ENCODE peak calls at places on chromosomes 6 and 20, in six cellular contexts. One of them, this sample, is unnamed.

GRCh38 chr20:31829731-31830130 is 10.6 kb downstream of the MYLK2 start:
- DNase-seq in SJCRH30: no peak
- DNase-seq in mesendoderm: no peak
- DNase-seq in astrocyte: no peak
- DNase-seq in left ventricle myocardium inferior: no peak
- DNase-seq in upper lobe of right lung: no peak
- DNase-seq in this sample: no peak

GRCh38 chr20:2693286-2693995 is 861 bp downstream of the EBF4 start:
- DNase-seq in astrocyte: no peak
- DNase-seq in left ventricle myocardium inferior: peak; percentile 44
- DNase-seq in upper lobe of right lung: peak; percentile 73
- DNase-seq in SJCRH30: peak; percentile 42
- DNase-seq in mesendoderm: peak; percentile 40
- DNase-seq in this sample: no peak

GRCh38 chr6:105382918-105383317 is 20.0 kb downstream of the PREP start:
- DNase-seq in mesendoderm: no peak
- DNase-seq in SJCRH30: no peak
- DNase-seq in astrocyte: no peak
- DNase-seq in left ventricle myocardium inferior: no peak
- DNase-seq in upper lobe of right lung: no peak
- DNase-seq in this sample: no peak

GRCh38 chr20:10350188-10350842 is 83.7 kb downstream of the MKKS start:
- DNase-seq in mesendoderm: no peak
- DNase-seq in astrocyte: no peak
- DNase-seq in SJCRH30: no peak
- DNase-seq in left ventricle myocardium inferior: no peak
- DNase-seq in upper lobe of right lung: no peak
- DNase-seq in this sample: no peak

GRCh38 chr6:44842616-44843015 is 455.1 kb downstream of the CDC5L start:
- DNase-seq in SJCRH30: no peak
- DNase-seq in left ventricle myocardium inferior: no peak
- DNase-seq in astrocyte: no peak
- DNase-seq in upper lobe of right lung: no peak
- DNase-seq in mesendoderm: no peak
- DNase-seq in this sample: no peak

GRCh38 chr6:139449611-139450000 is 75.2 kb upstream of the CITED2 start:
- DNase-seq in upper lobe of right lung: no peak
- DNase-seq in mesendoderm: peak; percentile 30
- DNase-seq in SJCRH30: no peak
- DNase-seq in left ventricle myocardium inferior: no peak
- DNase-seq in astrocyte: peak; percentile 31
- DNase-seq in this sample: no peak

GRCh38 chr20:51470907-51471411 is 71.6 kb downstream of the NFATC2 start:
- DNase-seq in SJCRH30: no peak
- DNase-seq in left ventricle myocardium inferior: no peak
- DNase-seq in astrocyte: no peak
- DNase-seq in upper lobe of right lung: no peak
- DNase-seq in mesendoderm: no peak
- DNase-seq in this sample: no peak

GRCh38 chr6:124441430-124441829 is 520.8 kb upstream of the RNF217 start:
- DNase-seq in upper lobe of right lung: no peak
- DNase-seq in astrocyte: no peak
- DNase-seq in mesendoderm: no peak
- DNase-seq in left ventricle myocardium inferior: no peak
- DNase-seq in SJCRH30: no peak
- DNase-seq in this sample: no peak

GRCh38 chr6:46983007-46983411 is 59.1 kb downstream of the ADGRF1 start:
- DNase-seq in astrocyte: peak; percentile 74
- DNase-seq in mesendoderm: peak; percentile 90
- DNase-seq in SJCRH30: peak; percentile 2
- DNase-seq in upper lobe of right lung: no peak
- DNase-seq in left ventricle myocardium inferior: no peak
- DNase-seq in this sample: no peak

GRCh38 chr6:9646346-9647042 is 768.4 kb downstream of the TFAP2A start:
- DNase-seq in astrocyte: peak; percentile 56
- DNase-seq in upper lobe of right lung: no peak
- DNase-seq in mesendoderm: peak; percentile 10
- DNase-seq in left ventricle myocardium inferior: no peak
- DNase-seq in SJCRH30: peak; percentile 48
- DNase-seq in this sample: no peak

GRCh38 chr6:14804444-14805210 is 441.2 kb upstream of the JARID2 start:
- DNase-seq in astrocyte: peak; percentile 92
- DNase-seq in upper lobe of right lung: peak; percentile 77
- DNase-seq in mesendoderm: no peak
- DNase-seq in SJCRH30: peak; percentile 90
- DNase-seq in left ventricle myocardium inferior: peak; percentile 89
- DNase-seq in this sample: peak; percentile 27

GRCh38 chr20:62511915-62512610 is 36.3 kb upstream of the GATA5 start:
- DNase-seq in upper lobe of right lung: no peak
- DNase-seq in mesendoderm: no peak
- DNase-seq in SJCRH30: peak; percentile 100
- DNase-seq in astrocyte: no peak
- DNase-seq in left ventricle myocardium inferior: no peak
- DNase-seq in this sample: peak; percentile 72

GRCh38 chr6:151015320-151015719 is 149.8 kb downstream of the MTHFD1L start:
- DNase-seq in mesendoderm: no peak
- DNase-seq in left ventricle myocardium inferior: no peak
- DNase-seq in SJCRH30: no peak
- DNase-seq in astrocyte: no peak
- DNase-seq in upper lobe of right lung: no peak
- DNase-seq in this sample: no peak

GRCh38 chr6:135680964-135681913 is 170.3 kb upstream of the PDE7B start:
- DNase-seq in upper lobe of right lung: no peak
- DNase-seq in mesendoderm: no peak
- DNase-seq in SJCRH30: no peak
- DNase-seq in astrocyte: peak; percentile 28
- DNase-seq in left ventricle myocardium inferior: no peak
- DNase-seq in this sample: no peak

GRCh38 chr6:53172468-53172803 is 23.8 kb upstream of the GCM1 start:
- DNase-seq in mesendoderm: no peak
- DNase-seq in left ventricle myocardium inferior: no peak
- DNase-seq in upper lobe of right lung: no peak
- DNase-seq in SJCRH30: no peak
- DNase-seq in astrocyte: no peak
- DNase-seq in this sample: no peak

GRCh38 chr6:47034421-47034820 is 7.7 kb downstream of the ADGRF1 start:
- DNase-seq in SJCRH30: peak; percentile 55
- DNase-seq in left ventricle myocardium inferior: no peak
- DNase-seq in upper lobe of right lung: no peak
- DNase-seq in mesendoderm: no peak
- DNase-seq in astrocyte: peak; percentile 43
- DNase-seq in this sample: no peak

DNA sequence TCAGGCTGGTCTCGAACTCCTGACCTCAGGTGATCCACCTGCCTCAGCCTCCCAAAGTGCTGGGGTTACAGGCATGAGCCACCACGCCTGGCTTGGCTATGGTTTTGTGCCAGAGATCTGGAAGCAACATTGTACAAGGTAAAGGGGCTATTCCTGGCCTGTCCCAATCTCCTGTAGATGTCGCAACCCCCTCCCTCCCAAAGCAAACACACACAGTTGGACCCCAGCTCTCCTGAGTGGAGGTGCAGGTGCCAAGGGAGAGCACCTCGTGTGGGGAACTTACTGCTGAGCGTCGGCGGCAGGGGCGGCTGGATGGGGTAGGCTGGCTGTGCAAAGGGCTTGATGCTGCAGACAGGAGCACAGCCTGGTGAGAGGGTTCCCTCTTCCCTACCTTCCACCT is 8.8 kb downstream of the RPL10A start:
- DNase-seq in mesendoderm: no peak
- DNase-seq in SJCRH30: no peak
- DNase-seq in astrocyte: no peak
- DNase-seq in upper lobe of right lung: no peak
- DNase-seq in left ventricle myocardium inferior: no peak
- DNase-seq in this sample: no peak
- H3K27ac ChIP-seq in mesendoderm: no peak overlapping the region
- H3K27ac ChIP-seq in SJCRH30: no peak overlapping the region
- H3K27ac ChIP-seq in astrocyte: no peak overlapping the region
- H3K27ac ChIP-seq in upper lobe of right lung: no peak overlapping the region
- H3K27ac ChIP-seq in left ventricle myocardium inferior: no peak overlapping the region
- H3K27ac ChIP-seq in this sample: no peak overlapping the region

GRCh38 chr6:11613858-11614257 is 76.3 kb downstream of the TMEM170B start:
- DNase-seq in upper lobe of right lung: no peak
- DNase-seq in astrocyte: peak; percentile 99
- DNase-seq in mesendoderm: peak; percentile 44
- DNase-seq in left ventricle myocardium inferior: no peak
- DNase-seq in SJCRH30: peak; percentile 51
- DNase-seq in this sample: no peak

GRCh38 chr6:11616200-11616611 is 78.7 kb downstream of the TMEM170B start:
- DNase-seq in astrocyte: peak; percentile 97
- DNase-seq in SJCRH30: peak; percentile 46
- DNase-seq in upper lobe of right lung: no peak
- DNase-seq in left ventricle myocardium inferior: no peak
- DNase-seq in mesendoderm: peak; percentile 30
- DNase-seq in this sample: no peak

GRCh38 chr6:11615214-11615602 is 77.7 kb downstream of the TMEM170B start:
- DNase-seq in astrocyte: peak; percentile 81
- DNase-seq in SJCRH30: peak; percentile 49
- DNase-seq in mesendoderm: no peak
- DNase-seq in left ventricle myocardium inferior: no peak
- DNase-seq in upper lobe of right lung: no peak
- DNase-seq in this sample: no peak

GRCh38 chr6:11614534-11615213 is 77.1 kb downstream of the TMEM170B start:
- DNase-seq in mesendoderm: no peak
- DNase-seq in upper lobe of right lung: no peak
- DNase-seq in SJCRH30: no peak
- DNase-seq in astrocyte: peak; percentile 53
- DNase-seq in left ventricle myocardium inferior: no peak
- DNase-seq in this sample: no peak

DNA sequence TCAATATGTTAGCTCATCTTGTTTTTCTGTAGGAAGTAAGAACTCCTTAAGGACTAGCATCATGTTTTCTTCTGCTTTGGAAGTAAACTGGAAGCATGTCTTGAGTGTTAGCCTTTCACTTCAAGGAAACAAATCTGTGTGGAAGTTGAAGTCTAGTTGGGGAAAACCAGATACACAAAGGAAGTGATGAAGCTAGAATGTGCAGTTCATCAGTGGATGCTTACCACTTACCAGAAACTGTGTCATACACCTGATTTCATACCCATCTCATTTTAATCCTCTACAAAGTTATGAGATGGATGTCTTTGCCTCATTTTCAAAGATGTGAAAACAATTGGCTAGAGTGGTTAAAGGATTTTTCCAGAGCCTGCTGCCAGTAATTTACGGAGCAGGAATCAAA is 75.8 kb downstream of the TMEM170B start:
- DNase-seq in SJCRH30: no peak
- DNase-seq in left ventricle myocardium inferior: no peak
- DNase-seq in astrocyte: no peak
- DNase-seq in mesendoderm: no peak
- DNase-seq in upper lobe of right lung: no peak
- DNase-seq in this sample: no peak
- H3K27ac ChIP-seq in SJCRH30: peak overlapping the region; percentile 76
- H3K27ac ChIP-seq in left ventricle myocardium inferior: peak overlapping the region; percentile 60
- H3K27ac ChIP-seq in astrocyte: peak overlapping the region; percentile 99
- H3K27ac ChIP-seq in mesendoderm: no peak overlapping the region
- H3K27ac ChIP-seq in upper lobe of right lung: no peak overlapping the region
- H3K27ac ChIP-seq in this sample: peak overlapping the region; percentile 62

DNA sequence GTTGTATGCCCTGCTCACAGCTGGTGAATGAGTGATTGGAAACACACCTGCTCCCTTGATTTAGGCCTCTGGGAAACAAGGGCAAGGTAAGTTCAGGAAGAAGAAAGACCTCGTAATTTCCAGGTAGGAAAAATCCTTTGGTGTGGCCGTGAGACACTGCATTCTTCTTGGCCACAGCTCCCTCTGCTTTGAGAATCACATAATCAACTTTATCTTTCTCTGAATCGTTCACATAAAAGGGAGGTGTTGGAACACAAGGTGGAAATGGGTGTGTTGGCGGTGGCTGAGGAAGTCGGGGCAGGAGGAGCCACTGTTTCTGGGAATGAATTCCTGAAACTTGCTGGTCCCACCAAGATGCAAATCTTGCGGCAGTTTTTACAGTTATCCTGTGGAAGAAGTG is 25.9 kb downstream of the FAM209B start:
- DNase-seq in upper lobe of right lung: no peak
- DNase-seq in mesendoderm: no peak
- DNase-seq in left ventricle myocardium inferior: no peak
- DNase-seq in SJCRH30: no peak
- DNase-seq in astrocyte: no peak
- DNase-seq in this sample: no peak
- H3K27ac ChIP-seq in upper lobe of right lung: no peak overlapping the region
- H3K27ac ChIP-seq in mesendoderm: no peak overlapping the region
- H3K27ac ChIP-seq in left ventricle myocardium inferior: peak overlapping the region; percentile 77
- H3K27ac ChIP-seq in SJCRH30: no peak overlapping the region
- H3K27ac ChIP-seq in astrocyte: no peak overlapping the region
- H3K27ac ChIP-seq in this sample: no peak overlapping the region

GRCh38 chr20:609371-609964 is 641 bp downstream of the TCF15 start:
- DNase-seq in upper lobe of right lung: peak; percentile 48
- DNase-seq in mesendoderm: no peak
- DNase-seq in SJCRH30: no peak
- DNase-seq in astrocyte: no peak
- DNase-seq in left ventricle myocardium inferior: no peak
- DNase-seq in this sample: no peak

GRCh38 chr20:611843-612185 is 1.7 kb upstream of the TCF15 start:
- DNase-seq in upper lobe of right lung: no peak
- DNase-seq in left ventricle myocardium inferior: no peak
- DNase-seq in SJCRH30: no peak
- DNase-seq in mesendoderm: peak; percentile 66
- DNase-seq in astrocyte: no peak
- DNase-seq in this sample: no peak

GRCh38 chr20:608970-609369 is 1.1 kb downstream of the TCF15 start:
- DNase-seq in SJCRH30: no peak
- DNase-seq in astrocyte: no peak
- DNase-seq in upper lobe of right lung: peak; percentile 43
- DNase-seq in mesendoderm: no peak
- DNase-seq in left ventricle myocardium inferior: no peak
- DNase-seq in this sample: no peak

GRCh38 chr20:611047-611842 is 1.1 kb upstream of the TCF15 start:
- DNase-seq in left ventricle myocardium inferior: no peak
- DNase-seq in SJCRH30: no peak
- DNase-seq in astrocyte: no peak
- DNase-seq in mesendoderm: no peak
- DNase-seq in upper lobe of right lung: peak; percentile 57
- DNase-seq in this sample: no peak

DNA sequence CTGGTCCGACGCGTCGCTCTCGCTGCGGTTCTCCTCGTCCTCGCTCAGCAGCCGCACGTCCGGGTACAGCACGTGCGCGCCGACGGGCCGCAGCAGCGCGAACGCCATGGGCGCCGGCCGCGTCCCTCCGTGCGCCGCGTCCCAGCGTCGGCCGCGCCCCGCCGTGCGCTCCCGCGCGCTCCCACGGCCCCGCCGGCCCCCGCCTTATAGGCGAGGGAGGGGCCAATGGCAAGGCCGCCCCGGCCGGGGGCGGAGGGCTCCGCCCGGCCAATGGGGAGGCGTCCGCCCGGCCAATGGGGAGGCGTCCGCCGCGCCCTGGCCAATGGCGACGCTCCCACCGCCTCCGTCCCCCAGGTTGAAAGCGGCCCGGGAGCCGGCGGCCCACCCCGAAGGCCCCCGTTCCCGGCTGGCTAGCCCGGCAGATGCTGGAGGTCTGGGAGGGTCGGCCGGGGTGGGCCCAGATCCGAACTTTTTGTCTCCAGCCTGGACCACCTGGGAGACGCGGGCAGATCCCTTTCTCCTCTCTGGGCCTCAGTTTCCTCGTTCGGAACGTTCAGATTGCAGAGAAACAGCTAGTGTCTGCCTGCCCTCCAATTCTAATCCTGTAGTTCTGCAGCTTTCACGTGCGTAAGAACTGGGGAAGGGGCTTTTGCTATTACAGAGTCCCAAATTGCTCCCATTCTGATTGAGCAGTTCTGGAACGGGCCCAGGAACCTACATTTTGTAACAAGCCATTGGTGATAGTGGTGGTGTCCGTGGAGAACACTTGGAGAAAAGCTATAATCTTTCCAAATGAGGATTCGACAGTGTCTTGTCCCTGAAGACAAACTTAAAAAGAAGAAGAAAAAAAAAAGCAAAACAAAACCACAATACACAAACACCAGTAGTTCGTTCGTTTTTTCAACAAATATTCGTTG is at the start of gene TCF15:
- DNase-seq in upper lobe of right lung: peak; percentile 55
- DNase-seq in left ventricle myocardium inferior: peak; percentile 71
- DNase-seq in astrocyte: no peak
- DNase-seq in mesendoderm: peak; percentile 78
- DNase-seq in SJCRH30: no peak
- DNase-seq in this sample: peak; percentile 19
- H3K27ac ChIP-seq in upper lobe of right lung: no peak within 1 kb of the TSS
- H3K27ac ChIP-seq in left ventricle myocardium inferior: peak within 1 kb of the TSS; percentile 94
- H3K27ac ChIP-seq in astrocyte: no peak within 1 kb of the TSS
- H3K27ac ChIP-seq in mesendoderm: no peak within 1 kb of the TSS
- H3K27ac ChIP-seq in SJCRH30: no peak within 1 kb of the TSS
- H3K27ac ChIP-seq in this sample: peak within 1 kb of the TSS; percentile 81

This sample was measured in gastrocnemius medialis.